ENCODE peak calls at places on chromosomes 5 and 9, in nine cellular contexts. K is activated CD8-positive, alpha-beta T cell treated with anti-CD3 and anti-CD28 coated beads for 36 hours; U is CD4-positive, CD25-positive, alpha-beta regulatory T cell; R is heart left ventricle; O is activated T-helper 17 cell treated with anti-CD3 and anti-CD28 coated beads, Interleukin-2, amount 50 U/mL, for 72 hours; I is naive thymus-derived CD8-positive, alpha-beta T cell; X is stimulated activated naive CD8-positive, alpha-beta T cell treated with anti-CD3 and anti-CD28 coated beads, Interleukin-15, amount 100 ng/mL, for 72 hours; A is pancreas; Y is activated B cell treated with CpG ODN at 0.5 μM for 24 hours. V is an unnamed sample.

GRCh38 chr9:224540-225520 is 10.2 kb downstream of the DOCK8 start:
- ATAC-seq in K (peak; percentile 82), U (no peak), R (no peak), O (peak; percentile 54), I (no peak), X (peak; percentile 31), A (no peak), Y (peak; percentile 59), V (peak; percentile 91)

GRCh38 chr5:10485142-10485795 is 43.6 kb downstream of the ROPN1L start:
- ATAC-seq in K (peak; percentile 50), U (no peak), R (peak; percentile 81), O (no peak), I (no peak), X (no peak), A (peak; percentile 19), Y (no peak), V (peak; percentile 55)

GRCh38 chr5:160390787-160391696 is 8.8 kb downstream of the FAM200C start:
- ATAC-seq in K (no peak), U (no peak), R (no peak), O (no peak), I (no peak), X (no peak), A (peak; percentile 20), Y (no peak), V (no peak)

GRCh38 chr5:56490971-56491468 is 257.9 kb upstream of the ANKRD55 start:
- ATAC-seq in K (peak; percentile 65), U (peak; percentile 81), R (no peak), O (peak; percentile 89), I (peak; percentile 37), X (peak; percentile 65), A (peak; percentile 61), Y (no peak), V (peak; percentile 98)

GRCh38 chr5:146076028-146076427 is 29.3 kb downstream of the PLAC8L1 start:
- ATAC-seq in K (no peak), U (no peak), R (no peak), O (no peak), I (no peak), X (no peak), A (no peak), Y (no peak), V (no peak)

GRCh38 chr9:29816954-29817703 is 2243.8 kb upstream of the C9orf72 start:
- ATAC-seq in K (no peak), U (no peak), R (no peak), O (no peak), I (no peak), X (no peak), A (no peak), Y (no peak), V (peak; percentile 64)

GRCh38 chr9:136118367-136119258 is at the start of gene TMEM250:
- ATAC-seq in K (peak; percentile 90), U (peak; percentile 90), R (peak; percentile 92), O (peak; percentile 92), I (peak; percentile 88), X (peak; percentile 91), A (peak; percentile 88), Y (peak; percentile 89), V (peak; percentile 90)

GRCh38 chr5:35856186-35857003 is at the start of gene IL7R:
- ATAC-seq in K (peak; percentile 50), U (peak; percentile 43), R (no peak), O (peak; percentile 63), I (peak; percentile 33), X (peak; percentile 58), A (peak; percentile 62), Y (peak; percentile 26), V (peak; percentile 28)

GRCh38 chr9:118612201-118612600 is 757.0 kb downstream of the BRINP1 start:
- ATAC-seq in K (no peak), U (no peak), R (no peak), O (no peak), I (no peak), X (no peak), A (no peak), Y (no peak), V (no peak)

GRCh38 chr9:135526730-135527571 is 5.7 kb downstream of the LCN1 start:
- ATAC-seq in K (no peak), U (no peak), R (no peak), O (no peak), I (no peak), X (no peak), A (no peak), Y (no peak), V (no peak)

GRCh38 chr9:130073373-130073772 is 19.7 kb downstream of the GPR107 start:
- ATAC-seq in K (no peak), U (no peak), R (peak; percentile 51), O (no peak), I (no peak), X (no peak), A (peak; percentile 65), Y (no peak), V (no peak)

GRCh38 chr5:15008476-15008875 is 136.9 kb upstream of the ANKH start:
- ATAC-seq in K (no peak), U (no peak), R (peak; percentile 95), O (no peak), I (no peak), X (no peak), A (peak; percentile 91), Y (no peak), V (peak; percentile 98)

GRCh38 chr5:57779383-57780223 is 297.0 kb upstream of the ACTBL2 start:
- ATAC-seq in K (peak; percentile 34), U (no peak), R (peak; percentile 87), O (peak; percentile 40), I (no peak), X (peak; percentile 67), A (peak; percentile 92), Y (peak; percentile 31), V (peak; percentile 73)